ENCODE peak calls at places on chromosomes 6 and 20, in eight cellular contexts. One of them, this sample, is unnamed.

GRCh38 chr6:30781362-30781696 is 37.0 kb upstream of the IER3 start:
- DNase-seq in lung: no peak
- DNase-seq in AG10803: no peak
- DNase-seq in B cell: no peak
- DNase-seq in left colon: no peak
- DNase-seq in stimulated activated CD4-positive, alpha-beta T cell treated with anti-CD3 and anti-CD28 coated beads, Interleukin-4, amount 100 ng/mL, for 1 hour: no peak
- DNase-seq in adipocyte: no peak
- DNase-seq in HT-29: no peak
- DNase-seq in this sample: no peak

GRCh38 chr6:118644007-118644406 is 7.4 kb downstream of the CEP85L start:
- DNase-seq in B cell: no peak
- DNase-seq in left colon: no peak
- DNase-seq in AG10803: no peak
- DNase-seq in lung: no peak
- DNase-seq in HT-29: no peak
- DNase-seq in adipocyte: no peak
- DNase-seq in stimulated activated CD4-positive, alpha-beta T cell treated with anti-CD3 and anti-CD28 coated beads, Interleukin-4, amount 100 ng/mL, for 1 hour: no peak
- DNase-seq in this sample: no peak

GRCh38 chr20:20820780-20821495 is 108.5 kb upstream of the RALGAPA2 start:
- DNase-seq in B cell: no peak
- DNase-seq in lung: no peak
- DNase-seq in left colon: no peak
- DNase-seq in AG10803: no peak
- DNase-seq in HT-29: no peak
- DNase-seq in stimulated activated CD4-positive, alpha-beta T cell treated with anti-CD3 and anti-CD28 coated beads, Interleukin-4, amount 100 ng/mL, for 1 hour: no peak
- DNase-seq in adipocyte: no peak
- DNase-seq in this sample: no peak

GRCh38 chr6:6654599-6655575 is 66.4 kb downstream of the LY86 start:
- DNase-seq in B cell: no peak
- DNase-seq in adipocyte: no peak
- DNase-seq in HT-29: no peak
- DNase-seq in left colon: no peak
- DNase-seq in stimulated activated CD4-positive, alpha-beta T cell treated with anti-CD3 and anti-CD28 coated beads, Interleukin-4, amount 100 ng/mL, for 1 hour: peak
- DNase-seq in lung: no peak
- DNase-seq in AG10803: peak
- DNase-seq in this sample: no peak

GRCh38 chr6:118506071-118506638 is 41.9 kb upstream of the PLN start:
- DNase-seq in left colon: no peak
- DNase-seq in adipocyte: no peak
- DNase-seq in AG10803: no peak
- DNase-seq in stimulated activated CD4-positive, alpha-beta T cell treated with anti-CD3 and anti-CD28 coated beads, Interleukin-4, amount 100 ng/mL, for 1 hour: no peak
- DNase-seq in B cell: no peak
- DNase-seq in lung: no peak
- DNase-seq in HT-29: no peak
- DNase-seq in this sample: no peak

GRCh38 chr6:75759207-75759606 is 10.2 kb downstream of the MYO6 start:
- DNase-seq in B cell: no peak
- DNase-seq in AG10803: no peak
- DNase-seq in stimulated activated CD4-positive, alpha-beta T cell treated with anti-CD3 and anti-CD28 coated beads, Interleukin-4, amount 100 ng/mL, for 1 hour: no peak
- DNase-seq in lung: no peak
- DNase-seq in left colon: no peak
- DNase-seq in adipocyte: no peak
- DNase-seq in HT-29: no peak
- DNase-seq in this sample: no peak

GRCh38 chr20:62952373-62953166 is at the start of gene SLC17A9:
- DNase-seq in lung: peak
- DNase-seq in stimulated activated CD4-positive, alpha-beta T cell treated with anti-CD3 and anti-CD28 coated beads, Interleukin-4, amount 100 ng/mL, for 1 hour: peak
- DNase-seq in AG10803: peak
- DNase-seq in adipocyte: peak
- DNase-seq in HT-29: peak
- DNase-seq in B cell: peak
- DNase-seq in left colon: peak
- DNase-seq in this sample: no peak

GRCh38 chr20:3371757-3372156 is 35.7 kb downstream of the DNAAF9 start:
- DNase-seq in stimulated activated CD4-positive, alpha-beta T cell treated with anti-CD3 and anti-CD28 coated beads, Interleukin-4, amount 100 ng/mL, for 1 hour: no peak
- DNase-seq in lung: no peak
- DNase-seq in adipocyte: no peak
- DNase-seq in B cell: no peak
- DNase-seq in HT-29: peak
- DNase-seq in left colon: no peak
- DNase-seq in AG10803: no peak
- DNase-seq in this sample: no peak

GRCh38 chr6:46736913-46737312 is 1.7 kb upstream of the PLA2G7 start:
- DNase-seq in HT-29: no peak
- DNase-seq in adipocyte: no peak
- DNase-seq in left colon: no peak
- DNase-seq in B cell: no peak
- DNase-seq in stimulated activated CD4-positive, alpha-beta T cell treated with anti-CD3 and anti-CD28 coated beads, Interleukin-4, amount 100 ng/mL, for 1 hour: no peak
- DNase-seq in AG10803: no peak
- DNase-seq in lung: no peak
- DNase-seq in this sample: no peak

GRCh38 chr20:61531553-61532345 is 279.7 kb downstream of the CDH4 start:
- DNase-seq in left colon: no peak
- DNase-seq in stimulated activated CD4-positive, alpha-beta T cell treated with anti-CD3 and anti-CD28 coated beads, Interleukin-4, amount 100 ng/mL, for 1 hour: no peak
- DNase-seq in B cell: no peak
- DNase-seq in AG10803: peak
- DNase-seq in lung: no peak
- DNase-seq in adipocyte: no peak
- DNase-seq in HT-29: no peak
- DNase-seq in this sample: no peak

GRCh38 chr6:135451617-135452190 is 45.8 kb downstream of the AHI1 start:
- DNase-seq in stimulated activated CD4-positive, alpha-beta T cell treated with anti-CD3 and anti-CD28 coated beads, Interleukin-4, amount 100 ng/mL, for 1 hour: no peak
- DNase-seq in AG10803: peak
- DNase-seq in adipocyte: peak
- DNase-seq in left colon: no peak
- DNase-seq in HT-29: peak
- DNase-seq in lung: no peak
- DNase-seq in B cell: peak
- DNase-seq in this sample: no peak

GRCh38 chr6:23568292-23568691 is 557.7 kb upstream of the NRSN1 start:
- DNase-seq in B cell: no peak
- DNase-seq in lung: no peak
- DNase-seq in stimulated activated CD4-positive, alpha-beta T cell treated with anti-CD3 and anti-CD28 coated beads, Interleukin-4, amount 100 ng/mL, for 1 hour: no peak
- DNase-seq in left colon: no peak
- DNase-seq in AG10803: no peak
- DNase-seq in HT-29: no peak
- DNase-seq in adipocyte: peak
- DNase-seq in this sample: no peak

GRCh38 chr20:32830437-32830836 is 10.7 kb downstream of the MAPRE1 start:
- DNase-seq in HT-29: no peak
- DNase-seq in lung: peak
- DNase-seq in left colon: peak
- DNase-seq in stimulated activated CD4-positive, alpha-beta T cell treated with anti-CD3 and anti-CD28 coated beads, Interleukin-4, amount 100 ng/mL, for 1 hour: no peak
- DNase-seq in adipocyte: peak
- DNase-seq in B cell: no peak
- DNase-seq in AG10803: peak
- DNase-seq in this sample: no peak

GRCh38 chr20:17611540-17612286 is 41.8 kb downstream of the DSTN start:
- DNase-seq in stimulated activated CD4-positive, alpha-beta T cell treated with anti-CD3 and anti-CD28 coated beads, Interleukin-4, amount 100 ng/mL, for 1 hour: no peak
- DNase-seq in B cell: no peak
- DNase-seq in lung: no peak
- DNase-seq in adipocyte: peak
- DNase-seq in HT-29: peak
- DNase-seq in left colon: no peak
- DNase-seq in AG10803: peak
- DNase-seq in this sample: peak

GRCh38 chr20:63943007-63943807 is 13.0 kb downstream of the UCKL1 start:
- DNase-seq in B cell: no peak
- DNase-seq in left colon: no peak
- DNase-seq in adipocyte: no peak
- DNase-seq in lung: no peak
- DNase-seq in HT-29: no peak
- DNase-seq in AG10803: no peak
- DNase-seq in stimulated activated CD4-positive, alpha-beta T cell treated with anti-CD3 and anti-CD28 coated beads, Interleukin-4, amount 100 ng/mL, for 1 hour: no peak
- DNase-seq in this sample: no peak

GRCh38 chr20:49534314-49534713 is 33.6 kb downstream of the PTGIS start:
- DNase-seq in lung: peak
- DNase-seq in stimulated activated CD4-positive, alpha-beta T cell treated with anti-CD3 and anti-CD28 coated beads, Interleukin-4, amount 100 ng/mL, for 1 hour: peak
- DNase-seq in left colon: no peak
- DNase-seq in B cell: peak
- DNase-seq in adipocyte: peak
- DNase-seq in AG10803: peak
- DNase-seq in HT-29: peak
- DNase-seq in this sample: peak

GRCh38 chr6:31725502-31726350 is 2.6 kb downstream of the MPIG6B start:
- DNase-seq in lung: no peak
- DNase-seq in adipocyte: no peak
- DNase-seq in AG10803: no peak
- DNase-seq in HT-29: no peak
- DNase-seq in B cell: no peak
- DNase-seq in stimulated activated CD4-positive, alpha-beta T cell treated with anti-CD3 and anti-CD28 coated beads, Interleukin-4, amount 100 ng/mL, for 1 hour: no peak
- DNase-seq in left colon: no peak
- DNase-seq in this sample: no peak

GRCh38 chr6:138439546-138439945 is 35.5 kb downstream of the HEBP2 start:
- DNase-seq in lung: no peak
- DNase-seq in B cell: no peak
- DNase-seq in AG10803: no peak
- DNase-seq in adipocyte: no peak
- DNase-seq in stimulated activated CD4-positive, alpha-beta T cell treated with anti-CD3 and anti-CD28 coated beads, Interleukin-4, amount 100 ng/mL, for 1 hour: no peak
- DNase-seq in HT-29: no peak
- DNase-seq in left colon: no peak
- DNase-seq in this sample: no peak

GRCh38 chr6:157228421-157229218 is 94.7 kb downstream of the TMEM242 start:
- DNase-seq in AG10803: no peak
- DNase-seq in stimulated activated CD4-positive, alpha-beta T cell treated with anti-CD3 and anti-CD28 coated beads, Interleukin-4, amount 100 ng/mL, for 1 hour: no peak
- DNase-seq in HT-29: no peak
- DNase-seq in lung: no peak
- DNase-seq in left colon: no peak
- DNase-seq in adipocyte: no peak
- DNase-seq in B cell: no peak
- DNase-seq in this sample: no peak

GRCh38 chr6:88538130-88538706 is 372.1 kb upstream of the CNR1 start:
- DNase-seq in stimulated activated CD4-positive, alpha-beta T cell treated with anti-CD3 and anti-CD28 coated beads, Interleukin-4, amount 100 ng/mL, for 1 hour: no peak
- DNase-seq in adipocyte: peak
- DNase-seq in AG10803: no peak
- DNase-seq in B cell: no peak
- DNase-seq in left colon: no peak
- DNase-seq in lung: no peak
- DNase-seq in HT-29: no peak
- DNase-seq in this sample: no peak

GRCh38 chr6:51541847-51542246 is 545.6 kb downstream of the PKHD1 start:
- DNase-seq in stimulated activated CD4-positive, alpha-beta T cell treated with anti-CD3 and anti-CD28 coated beads, Interleukin-4, amount 100 ng/mL, for 1 hour: no peak
- DNase-seq in HT-29: peak
- DNase-seq in left colon: no peak
- DNase-seq in adipocyte: no peak
- DNase-seq in AG10803: no peak
- DNase-seq in lung: no peak
- DNase-seq in B cell: no peak
- DNase-seq in this sample: no peak

GRCh38 chr6:1324926-1325325 is 13.0 kb downstream of the FOXQ1 start:
- DNase-seq in B cell: no peak
- DNase-seq in stimulated activated CD4-positive, alpha-beta T cell treated with anti-CD3 and anti-CD28 coated beads, Interleukin-4, amount 100 ng/mL, for 1 hour: no peak
- DNase-seq in HT-29: peak
- DNase-seq in left colon: no peak
- DNase-seq in AG10803: no peak
- DNase-seq in adipocyte: no peak
- DNase-seq in lung: no peak
- DNase-seq in this sample: no peak

GRCh38 chr6:164628302-164628931 is 681.0 kb downstream of the C6orf118 start:
- DNase-seq in lung: no peak
- DNase-seq in B cell: no peak
- DNase-seq in stimulated activated CD4-positive, alpha-beta T cell treated with anti-CD3 and anti-CD28 coated beads, Interleukin-4, amount 100 ng/mL, for 1 hour: no peak
- DNase-seq in HT-29: no peak
- DNase-seq in AG10803: no peak
- DNase-seq in adipocyte: no peak
- DNase-seq in left colon: no peak
- DNase-seq in this sample: no peak

GRCh38 chr6:151186276-151186675 is 53.5 kb upstream of the AKAP12 start:
- DNase-seq in left colon: no peak
- DNase-seq in HT-29: no peak
- DNase-seq in adipocyte: no peak
- DNase-seq in stimulated activated CD4-positive, alpha-beta T cell treated with anti-CD3 and anti-CD28 coated beads, Interleukin-4, amount 100 ng/mL, for 1 hour: no peak
- DNase-seq in B cell: no peak
- DNase-seq in lung: no peak
- DNase-seq in AG10803: no peak
- DNase-seq in this sample: no peak

GRCh38 chr6:108359901-108360882 is 65.3 kb downstream of the AFG1L start:
- DNase-seq in HT-29: peak
- DNase-seq in left colon: no peak
- DNase-seq in B cell: peak
- DNase-seq in stimulated activated CD4-positive, alpha-beta T cell treated with anti-CD3 and anti-CD28 coated beads, Interleukin-4, amount 100 ng/mL, for 1 hour: no peak
- DNase-seq in lung: no peak
- DNase-seq in adipocyte: peak
- DNase-seq in AG10803: no peak
- DNase-seq in this sample: no peak

GRCh38 chr6:157943249-157943963 is 38.3 kb upstream of the SYNJ2 start:
- DNase-seq in lung: no peak
- DNase-seq in left colon: no peak
- DNase-seq in adipocyte: no peak
- DNase-seq in HT-29: no peak
- DNase-seq in AG10803: no peak
- DNase-seq in B cell: no peak
- DNase-seq in stimulated activated CD4-positive, alpha-beta T cell treated with anti-CD3 and anti-CD28 coated beads, Interleukin-4, amount 100 ng/mL, for 1 hour: no peak
- DNase-seq in this sample: no peak

GRCh38 chr6:144870796-144871195 is 585.7 kb downstream of the UTRN start:
- DNase-seq in HT-29: no peak
- DNase-seq in stimulated activated CD4-positive, alpha-beta T cell treated with anti-CD3 and anti-CD28 coated beads, Interleukin-4, amount 100 ng/mL, for 1 hour: no peak
- DNase-seq in AG10803: no peak
- DNase-seq in lung: no peak
- DNase-seq in B cell: no peak
- DNase-seq in adipocyte: no peak
- DNase-seq in left colon: no peak
- DNase-seq in this sample: no peak

GRCh38 chr6:106446983-106447382 is 86.5 kb downstream of the CRYBG1 start:
- DNase-seq in adipocyte: no peak
- DNase-seq in AG10803: no peak
- DNase-seq in lung: no peak
- DNase-seq in stimulated activated CD4-positive, alpha-beta T cell treated with anti-CD3 and anti-CD28 coated beads, Interleukin-4, amount 100 ng/mL, for 1 hour: no peak
- DNase-seq in left colon: no peak
- DNase-seq in B cell: no peak
- DNase-seq in HT-29: peak
- DNase-seq in this sample: no peak

GRCh38 chr20:3749689-3750639 is 17.5 kb downstream of the HSPA12B start:
- DNase-seq in adipocyte: no peak
- DNase-seq in B cell: peak
- DNase-seq in AG10803: no peak
- DNase-seq in left colon: no peak
- DNase-seq in lung: no peak
- DNase-seq in stimulated activated CD4-positive, alpha-beta T cell treated with anti-CD3 and anti-CD28 coated beads, Interleukin-4, amount 100 ng/mL, for 1 hour: peak
- DNase-seq in HT-29: no peak
- DNase-seq in this sample: peak

GRCh38 chr6:20333870-20334269 is 67.8 kb upstream of the E2F3 start:
- DNase-seq in AG10803: no peak
- DNase-seq in HT-29: no peak
- DNase-seq in left colon: no peak
- DNase-seq in B cell: no peak
- DNase-seq in stimulated activated CD4-positive, alpha-beta T cell treated with anti-CD3 and anti-CD28 coated beads, Interleukin-4, amount 100 ng/mL, for 1 hour: no peak
- DNase-seq in adipocyte: no peak
- DNase-seq in lung: no peak
- DNase-seq in this sample: no peak

GRCh38 chr6:98828210-98828798 is 6.1 kb upstream of the POU3F2 start:
- DNase-seq in HT-29: no peak
- DNase-seq in adipocyte: no peak
- DNase-seq in left colon: no peak
- DNase-seq in AG10803: no peak
- DNase-seq in B cell: no peak
- DNase-seq in stimulated activated CD4-positive, alpha-beta T cell treated with anti-CD3 and anti-CD28 coated beads, Interleukin-4, amount 100 ng/mL, for 1 hour: no peak
- DNase-seq in lung: no peak
- DNase-seq in this sample: no peak

GRCh38 chr6:142518126-142518525 is 216.3 kb downstream of the ADGRG6 start:
- DNase-seq in lung: no peak
- DNase-seq in HT-29: peak
- DNase-seq in stimulated activated CD4-positive, alpha-beta T cell treated with anti-CD3 and anti-CD28 coated beads, Interleukin-4, amount 100 ng/mL, for 1 hour: no peak
- DNase-seq in left colon: no peak
- DNase-seq in B cell: no peak
- DNase-seq in AG10803: no peak
- DNase-seq in adipocyte: no peak
- DNase-seq in this sample: no peak

GRCh38 chr20:3046677-3047462 is 1.0 kb downstream of the MRPS26 start:
- DNase-seq in lung: peak
- DNase-seq in left colon: peak
- DNase-seq in stimulated activated CD4-positive, alpha-beta T cell treated with anti-CD3 and anti-CD28 coated beads, Interleukin-4, amount 100 ng/mL, for 1 hour: peak
- DNase-seq in HT-29: peak
- DNase-seq in B cell: no peak
- DNase-seq in AG10803: no peak
- DNase-seq in adipocyte: no peak
- DNase-seq in this sample: peak

GRCh38 chr6:113457156-113457555 is 400.0 kb upstream of the MARCKS start:
- DNase-seq in HT-29: no peak
- DNase-seq in stimulated activated CD4-positive, alpha-beta T cell treated with anti-CD3 and anti-CD28 coated beads, Interleukin-4, amount 100 ng/mL, for 1 hour: no peak
- DNase-seq in B cell: no peak
- DNase-seq in adipocyte: peak
- DNase-seq in left colon: no peak
- DNase-seq in lung: no peak
- DNase-seq in AG10803: peak
- DNase-seq in this sample: no peak